ENCODE peak calls at places on chromosomes 4 and X, in five cellular contexts. V is left lung; Q is activated CD4-positive, alpha-beta T cell treated with anti-CD3 and anti-CD28 coated beads for 48 hours; H is stimulated activated CD4-positive, alpha-beta T cell treated with anti-CD3 and anti-CD28 coated beads, TNF-alpha, amount 100 ng/mL, for 4 hours; A is effector memory CD4-positive, alpha-beta T cell. T is an unnamed sample.
A peak's percentile ranks its signal among the peaks of the same experiment; 100 is the strongest.

GRCh38 chrX:323721-324628 is 5.4 kb upstream of the GTPBP6 start:
- DNase-seq in A (no peak), Q (peak; percentile 41), H (no peak), V (peak; percentile 51), T (no peak)

GRCh38 chr4:52015366-52015765 is 4.8 kb downstream of the LRRC66 start:
- DNase-seq in V (no peak), Q (no peak), H (no peak), A (no peak), T (no peak)

GRCh38 chr4:159141193-159141592 is 38.3 kb downstream of the RAPGEF2 start:
- DNase-seq in H (no peak), A (no peak), V (no peak), Q (no peak), T (no peak)

GRCh38 chr4:8917321-8917811 is 45.7 kb upstream of the HMX1 start:
- DNase-seq in A (no peak), Q (no peak), V (peak; percentile 39), H (no peak), T (no peak)

GRCh38 chrX:96994088-96994487 is 110.4 kb downstream of the RPA4 start:
- DNase-seq in H (no peak), A (no peak), V (no peak), Q (no peak), T (no peak)

GRCh38 chr4:61619528-61619927 is 419.4 kb downstream of the ADGRL3 start:
- DNase-seq in V (no peak), Q (no peak), H (no peak), A (no peak), T (no peak)

GRCh38 chrX:54826598-54826997 is 19.1 kb downstream of the MAGED2 start:
- DNase-seq in V (no peak), Q (no peak), A (no peak), H (no peak), T (no peak)

GRCh38 chrX:72002886-72003285 is 92.2 kb downstream of the NHSL2 start:
- DNase-seq in A (no peak), H (no peak), Q (no peak), V (no peak), T (no peak)

GRCh38 chrX:134026732-134027311 is 41.4 kb upstream of the GPC3 start:
- DNase-seq in H (no peak), A (no peak), V (no peak), Q (peak; percentile 52), T (no peak)

GRCh38 chrX:11363069-11363594 is 69.9 kb downstream of the AMELX start:
- DNase-seq in A (no peak), Q (no peak), H (no peak), V (no peak), T (no peak)

GRCh38 chr4:52052475-52052780 is 1.3 kb downstream of the SPATA18 start:
- DNase-seq in A (no peak), Q (no peak), H (no peak), V (no peak), T (no peak)

GRCh38 chrX:39397561-39398200 is 596.4 kb downstream of the MID1IP1 start:
- DNase-seq in H (no peak), V (no peak), Q (no peak), A (no peak), T (no peak)

GRCh38 chr4:31674313-31674947 is 954.3 kb downstream of the PCDH7 start:
- DNase-seq in H (no peak), Q (no peak), V (no peak), A (no peak), T (no peak)

GRCh38 chr4:77225022-77225421 is 68.0 kb downstream of the CCNG2 start:
- DNase-seq in A (no peak), H (no peak), Q (no peak), V (no peak), T (no peak)

T was measured in NK-92 treated with Interleukin-12 subunit alpha and Interleukin-12 subunit beta, amount 100 ng/mL, for 24 hours.